ENCODE peak calls at places on chromosomes 4 and X, in five cellular contexts. One of them, this sample, is unnamed.

GRCh38 chr4:64713256-64713840 is 304.1 kb upstream of the TECRL start:
- DNase-seq in trophoblast cell: no peak
- DNase-seq in SJSA1: no peak
- DNase-seq in uterus: no peak
- DNase-seq in GM23338: peak; percentile 78
- DNase-seq in this sample: no peak

GRCh38 chrX:31931225-31931624 is 859.4 kb upstream of the FTHL17 start:
- DNase-seq in GM23338: no peak
- DNase-seq in SJSA1: no peak
- DNase-seq in uterus: no peak
- DNase-seq in trophoblast cell: peak; percentile 2
- DNase-seq in this sample: no peak

GRCh38 chrX:261167-261857 is 19.9 kb upstream of the PLCXD1 start:
- DNase-seq in uterus: no peak
- DNase-seq in SJSA1: no peak
- DNase-seq in trophoblast cell: no peak
- DNase-seq in GM23338: peak; percentile 65
- DNase-seq in this sample: no peak

GRCh38 chr4:10106421-10107039 is 10.1 kb downstream of the WDR1 start:
- DNase-seq in uterus: peak; percentile 83
- DNase-seq in GM23338: no peak
- DNase-seq in trophoblast cell: peak; percentile 34
- DNase-seq in SJSA1: peak; percentile 85
- DNase-seq in this sample: no peak

GRCh38 chrX:46686003-46686645 is 72.8 kb downstream of the SLC9A7 start:
- DNase-seq in uterus: peak; percentile 17
- DNase-seq in GM23338: peak; percentile 55
- DNase-seq in trophoblast cell: no peak
- DNase-seq in SJSA1: peak; percentile 37
- DNase-seq in this sample: peak; percentile 42

GRCh38 chrX:83509246-83509801 is 1.2 kb downstream of the POU3F4 start:
- DNase-seq in GM23338: no peak
- DNase-seq in trophoblast cell: no peak
- DNase-seq in uterus: no peak
- DNase-seq in SJSA1: no peak
- DNase-seq in this sample: no peak

GRCh38 chr4:30757357-30757756 is 37.2 kb downstream of the PCDH7 start:
- DNase-seq in trophoblast cell: peak; percentile 9
- DNase-seq in uterus: no peak
- DNase-seq in SJSA1: no peak
- DNase-seq in GM23338: no peak
- DNase-seq in this sample: no peak

GRCh38 chr4:109298279-109299010 is 4.0 kb downstream of the COL25A1 start:
- DNase-seq in SJSA1: no peak
- DNase-seq in uterus: no peak
- DNase-seq in trophoblast cell: no peak
- DNase-seq in GM23338: peak; percentile 61
- DNase-seq in this sample: no peak

GRCh38 chrX:133307094-133307493 is 88.9 kb upstream of the TFDP3 start:
- DNase-seq in trophoblast cell: no peak
- DNase-seq in GM23338: peak; percentile 62
- DNase-seq in uterus: no peak
- DNase-seq in SJSA1: no peak
- DNase-seq in this sample: no peak

GRCh38 chr4:142516686-142517145 is 329.4 kb downstream of the INPP4B start:
- DNase-seq in SJSA1: no peak
- DNase-seq in uterus: no peak
- DNase-seq in trophoblast cell: no peak
- DNase-seq in GM23338: no peak
- DNase-seq in this sample: no peak

GRCh38 chr4:147865926-147866325 is 134.0 kb downstream of the ARHGAP10 start:
- DNase-seq in GM23338: peak; percentile 76
- DNase-seq in trophoblast cell: no peak
- DNase-seq in uterus: no peak
- DNase-seq in SJSA1: no peak
- DNase-seq in this sample: no peak

GRCh38 chr4:169620846-169621228 is 459 bp downstream of the CLCN3 start:
- DNase-seq in SJSA1: no peak
- DNase-seq in GM23338: peak; percentile 36
- DNase-seq in trophoblast cell: peak; percentile 21
- DNase-seq in uterus: no peak
- DNase-seq in this sample: peak; percentile 8

GRCh38 chr4:181364504-181364903 is 878.7 kb upstream of the TENM3 start:
- DNase-seq in uterus: no peak
- DNase-seq in trophoblast cell: peak; percentile 34
- DNase-seq in SJSA1: no peak
- DNase-seq in GM23338: no peak
- DNase-seq in this sample: no peak

GRCh38 chrX:149282909-149283308 is 222.2 kb downstream of the IDS start:
- DNase-seq in GM23338: no peak
- DNase-seq in SJSA1: no peak
- DNase-seq in uterus: no peak
- DNase-seq in trophoblast cell: no peak
- DNase-seq in this sample: no peak

GRCh38 chr4:147994491-147995385 is 262.9 kb downstream of the ARHGAP10 start:
- DNase-seq in SJSA1: no peak
- DNase-seq in trophoblast cell: no peak
- DNase-seq in uterus: no peak
- DNase-seq in GM23338: no peak
- DNase-seq in this sample: no peak

GRCh38 chr4:122889726-122890125 is 32.7 kb downstream of the NUDT6 start:
- DNase-seq in uterus: no peak
- DNase-seq in trophoblast cell: no peak
- DNase-seq in GM23338: no peak
- DNase-seq in SJSA1: no peak
- DNase-seq in this sample: no peak

GRCh38 chr4:168955674-168956073 is 54.4 kb downstream of the CBR4 start:
- DNase-seq in GM23338: no peak
- DNase-seq in uterus: no peak
- DNase-seq in trophoblast cell: no peak
- DNase-seq in SJSA1: no peak
- DNase-seq in this sample: no peak

GRCh38 chrX:136953867-136954787 is 73.6 kb upstream of the RBMX start:
- DNase-seq in SJSA1: peak; percentile 65
- DNase-seq in GM23338: peak; percentile 79
- DNase-seq in uterus: peak; percentile 41
- DNase-seq in trophoblast cell: peak; percentile 56
- DNase-seq in this sample: peak; percentile 16

GRCh38 chrX:40015693-40016092 is 82.1 kb downstream of the BCOR start:
- DNase-seq in SJSA1: no peak
- DNase-seq in uterus: no peak
- DNase-seq in trophoblast cell: no peak
- DNase-seq in GM23338: peak; percentile 4
- DNase-seq in this sample: no peak
- H3K27ac ChIP-seq in SJSA1: no peak overlapping the region
- H3K27ac ChIP-seq in uterus: no peak overlapping the region
- H3K27ac ChIP-seq in trophoblast cell: no peak overlapping the region
- H3K27ac ChIP-seq in GM23338: no peak overlapping the region
- H3K27ac ChIP-seq in this sample: no peak overlapping the region

GRCh38 chr4:73277201-73277600 is 18.6 kb upstream of the ANKRD17 start:
- DNase-seq in trophoblast cell: no peak
- DNase-seq in uterus: no peak
- DNase-seq in GM23338: no peak
- DNase-seq in SJSA1: no peak
- DNase-seq in this sample: no peak

GRCh38 chr4:73275318-73275654 is 16.7 kb upstream of the ANKRD17 start:
- DNase-seq in trophoblast cell: no peak
- DNase-seq in GM23338: no peak
- DNase-seq in uterus: no peak
- DNase-seq in SJSA1: no peak
- DNase-seq in this sample: no peak
- H3K27ac ChIP-seq in trophoblast cell: no peak overlapping the region
- H3K27ac ChIP-seq in GM23338: no peak overlapping the region
- H3K27ac ChIP-seq in uterus: no peak overlapping the region
- H3K27ac ChIP-seq in SJSA1: no peak overlapping the region
- H3K27ac ChIP-seq in this sample: no peak overlapping the region

GRCh38 chr4:163540448-163540847 is 46.0 kb downstream of the TMA16 start:
- DNase-seq in GM23338: no peak
- DNase-seq in SJSA1: no peak
- DNase-seq in uterus: no peak
- DNase-seq in trophoblast cell: no peak
- DNase-seq in this sample: no peak

GRCh38 chr4:163534056-163534455 is 39.6 kb downstream of the TMA16 start:
- DNase-seq in GM23338: no peak
- DNase-seq in uterus: no peak
- DNase-seq in SJSA1: no peak
- DNase-seq in trophoblast cell: no peak
- DNase-seq in this sample: no peak

GRCh38 chr4:163540977-163541376 is 46.5 kb downstream of the TMA16 start:
- DNase-seq in trophoblast cell: peak; percentile 47
- DNase-seq in uterus: no peak
- DNase-seq in SJSA1: peak; percentile 72
- DNase-seq in GM23338: no peak
- DNase-seq in this sample: no peak

GRCh38 chr4:163536101-163536500 is 41.6 kb downstream of the TMA16 start:
- DNase-seq in GM23338: no peak
- DNase-seq in trophoblast cell: no peak
- DNase-seq in SJSA1: no peak
- DNase-seq in uterus: no peak
- DNase-seq in this sample: no peak

DNA sequence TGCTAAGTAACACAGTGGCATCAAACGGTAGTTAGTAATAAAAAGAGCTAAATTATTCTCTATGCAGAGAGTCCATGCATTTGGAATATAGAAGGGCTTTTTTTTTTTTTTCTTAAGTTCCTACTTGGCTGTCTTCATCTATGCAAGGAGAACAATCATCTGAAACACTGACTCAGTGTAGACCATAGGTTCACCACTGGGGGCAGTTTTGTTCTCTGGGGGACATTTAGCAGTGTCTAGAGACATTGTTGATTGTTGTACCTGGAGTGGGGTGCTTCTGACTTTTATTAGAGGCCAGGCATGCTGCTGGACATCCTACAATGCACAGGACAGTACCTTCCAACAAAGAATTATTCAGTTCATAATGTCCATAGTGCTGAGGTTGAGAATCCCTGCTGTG is 41.2 kb downstream of the TMA16 start:
- DNase-seq in trophoblast cell: no peak
- DNase-seq in GM23338: peak; percentile 50
- DNase-seq in uterus: no peak
- DNase-seq in SJSA1: no peak
- DNase-seq in this sample: no peak
- H3K27ac ChIP-seq in trophoblast cell: no peak overlapping the region
- H3K27ac ChIP-seq in GM23338: no peak overlapping the region
- H3K27ac ChIP-seq in uterus: no peak overlapping the region
- H3K27ac ChIP-seq in SJSA1: no peak overlapping the region
- H3K27ac ChIP-seq in this sample: no peak overlapping the region

DNA sequence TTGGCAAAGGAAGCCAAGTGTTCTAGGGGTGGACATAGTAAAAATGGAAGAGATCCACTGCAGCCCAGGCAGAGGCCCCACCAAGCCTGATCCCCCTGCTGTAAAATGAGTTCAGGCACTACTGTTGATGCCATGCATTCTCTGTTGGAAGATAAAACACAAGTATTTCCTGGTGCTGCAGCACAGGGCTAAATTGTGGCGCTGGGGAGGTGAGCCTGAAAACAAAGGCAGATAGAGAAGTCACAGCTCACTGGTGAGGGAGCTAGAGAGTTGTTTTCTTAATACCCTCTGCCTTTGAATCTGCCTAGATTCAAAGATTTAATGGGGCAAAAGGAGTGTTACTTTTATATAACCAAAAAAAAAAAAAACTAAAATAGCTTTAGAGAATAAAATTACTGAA is 218.9 kb downstream of the NWD2 start:
- DNase-seq in SJSA1: no peak
- DNase-seq in GM23338: peak; percentile 60
- DNase-seq in uterus: no peak
- DNase-seq in trophoblast cell: no peak
- DNase-seq in this sample: no peak
- H3K27ac ChIP-seq in SJSA1: no peak overlapping the region
- H3K27ac ChIP-seq in GM23338: no peak overlapping the region
- H3K27ac ChIP-seq in uterus: no peak overlapping the region
- H3K27ac ChIP-seq in trophoblast cell: peak overlapping the region; percentile 23
- H3K27ac ChIP-seq in this sample: no peak overlapping the region

DNA sequence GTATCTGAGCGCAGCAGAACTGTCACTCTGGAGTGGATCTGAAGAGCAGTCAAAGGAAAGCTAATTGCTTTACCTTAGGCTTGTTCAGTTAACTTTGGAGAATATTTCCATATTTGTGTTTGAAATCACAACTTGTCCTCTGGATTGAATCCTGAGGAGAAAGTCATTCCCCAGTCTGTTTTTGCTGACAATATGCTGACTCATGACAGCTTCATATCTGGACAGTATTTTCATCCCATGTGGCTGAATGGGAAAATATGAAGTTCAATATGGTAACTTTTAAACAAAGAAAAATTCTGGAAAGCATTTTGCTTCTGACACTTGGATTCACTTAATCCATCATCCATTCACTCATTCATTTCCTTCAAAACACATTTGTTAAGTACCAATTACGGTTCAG is 46.3 kb upstream of the MAGEC3 start:
- DNase-seq in uterus: no peak
- DNase-seq in GM23338: no peak
- DNase-seq in SJSA1: no peak
- DNase-seq in trophoblast cell: no peak
- DNase-seq in this sample: no peak
- H3K27ac ChIP-seq in uterus: no peak overlapping the region
- H3K27ac ChIP-seq in GM23338: no peak overlapping the region
- H3K27ac ChIP-seq in SJSA1: no peak overlapping the region
- H3K27ac ChIP-seq in trophoblast cell: no peak overlapping the region
- H3K27ac ChIP-seq in this sample: no peak overlapping the region

DNA sequence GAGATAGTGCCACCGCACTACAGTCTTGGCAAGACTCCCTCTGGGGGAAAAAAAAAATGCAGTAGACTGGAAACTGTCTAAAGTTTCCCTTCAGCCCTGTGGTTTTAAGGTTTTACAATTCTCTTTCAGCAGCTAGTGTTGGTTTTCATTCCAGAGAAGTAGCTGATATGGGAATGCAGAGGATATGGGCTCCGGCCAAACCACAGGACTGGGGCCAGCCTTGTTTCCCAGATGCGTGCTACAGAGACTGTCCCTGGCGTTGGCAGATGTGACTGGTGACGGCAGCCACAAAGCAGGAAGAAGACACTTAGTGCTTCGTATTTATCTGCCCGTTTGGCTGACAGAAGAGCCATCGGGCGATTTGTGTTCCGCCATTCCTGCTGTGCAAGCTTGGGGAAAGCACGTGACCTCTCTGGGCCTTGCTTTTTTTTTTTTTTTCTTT is 43.2 kb downstream of the ZBTB49 start:
- DNase-seq in SJSA1: peak; percentile 91
- DNase-seq in GM23338: no peak
- DNase-seq in trophoblast cell: no peak
- DNase-seq in uterus: no peak
- DNase-seq in this sample: no peak
- H3K27ac ChIP-seq in SJSA1: no peak overlapping the region
- H3K27ac ChIP-seq in GM23338: no peak overlapping the region
- H3K27ac ChIP-seq in trophoblast cell: no peak overlapping the region
- H3K27ac ChIP-seq in uterus: no peak overlapping the region
- H3K27ac ChIP-seq in this sample: no peak overlapping the region